ENCODE peak calls at places on chromosomes 5 and 9, in nine cellular contexts. S is GM23338, Y is fibroblast of lung, F is psoas muscle, K is DND-41, W is IMR-90, O is PC-9, G is stomach, L is heart right ventricle. Z is an unnamed sample.
A peak's percentile ranks its signal among the peaks of the same experiment; 100 is the strongest.

GRCh38 chr9:129648092-129648763 is 6.3 kb upstream of the ASB6 start:
- DNase-seq in O (no peak), Y (no peak), K (no peak), W (no peak), G (no peak), S (no peak), F (no peak), L (no peak), Z (no peak)

GRCh38 chr5:84191296-84191695 is 193.4 kb downstream of the EDIL3 start:
- DNase-seq in Y (peak; percentile 67), W (peak; percentile 18), L (no peak), F (no peak), O (no peak), S (no peak), G (no peak), K (no peak), Z (no peak)

GRCh38 chr5:171750316-171750788 is 35.3 kb upstream of the SMIM23 start:
- DNase-seq in S (peak; percentile 65), W (peak; percentile 7), K (peak; percentile 16), L (peak; percentile 44), Y (peak; percentile 34), F (peak; percentile 59), O (peak; percentile 7), G (no peak), Z (peak; percentile 38)

GRCh38 chr5:5126444-5126843 is 13.7 kb upstream of the ADAMTS16 start:
- DNase-seq in O (peak; percentile 71), F (no peak), W (no peak), G (no peak), K (no peak), Y (no peak), L (no peak), S (no peak), Z (peak; percentile 81)

GRCh38 chr5:117504245-117504644 is 929.6 kb upstream of the SEMA6A start:
- DNase-seq in K (no peak), O (no peak), W (peak; percentile 0), G (no peak), F (no peak), L (no peak), Y (no peak), S (no peak), Z (no peak)

GRCh38 chr5:132498152-132498551 is 7.6 kb upstream of the IRF1 start:
- DNase-seq in W (peak; percentile 75), K (no peak), S (no peak), Y (peak; percentile 40), O (no peak), L (no peak), G (peak; percentile 60), F (peak; percentile 57), Z (peak; percentile 53)

GRCh38 chr5:151157426-151158286 is at the start of gene ANXA6:
- DNase-seq in G (peak; percentile 85), K (peak; percentile 78), L (peak; percentile 89), F (peak; percentile 91), S (peak; percentile 92), Y (peak; percentile 80), O (peak; percentile 76), W (peak; percentile 73), Z (peak; percentile 45)

GRCh38 chr9:76680716-76681431 is 83.4 kb upstream of the PCA3 start:
- DNase-seq in O (no peak), G (no peak), F (no peak), K (no peak), Y (no peak), W (no peak), S (no peak), L (no peak), Z (no peak)

GRCh38 chr5:154368041-154368800 is 77.6 kb upstream of the SAP30L start:
- DNase-seq in O (peak; percentile 76), S (peak; percentile 88), W (peak; percentile 95), G (no peak), L (peak; percentile 38), K (no peak), F (no peak), Y (peak; percentile 97), Z (peak; percentile 82)

GRCh38 chr9:32251539-32251938 is 132.9 kb upstream of the ACO1 start:
- DNase-seq in S (peak; percentile 88), F (no peak), W (peak; percentile 20), G (peak; percentile 41), L (peak; percentile 34), O (peak; percentile 20), K (peak; percentile 31), Y (peak; percentile 16), Z (peak; percentile 43)

GRCh38 chr5:1225081-1225480 is at the start of gene SLC6A18:
- DNase-seq in L (no peak), W (no peak), K (no peak), G (no peak), O (no peak), S (no peak), Y (no peak), F (no peak), Z (no peak)

GRCh38 chr9:22078081-22078480 is 69.0 kb upstream of the CDKN2B start:
- DNase-seq in L (no peak), G (no peak), K (no peak), O (no peak), F (no peak), Y (no peak), S (no peak), W (no peak), Z (no peak)

GRCh38 chr5:83645936-83646335 is 74.7 kb downstream of the HAPLN1 start:
- DNase-seq in S (no peak), Y (no peak), L (no peak), O (no peak), K (no peak), W (no peak), F (no peak), G (no peak), Z (no peak)

GRCh38 chr9:127392166-127392565 is 4.8 kb upstream of the SLC2A8 start:
- DNase-seq in G (no peak), L (no peak), S (no peak), K (no peak), W (no peak), O (no peak), F (no peak), Y (no peak), Z (no peak)

GRCh38 chr9:127392976-127393375 is 4.0 kb upstream of the SLC2A8 start:
- DNase-seq in F (no peak), K (no peak), G (no peak), O (no peak), W (no peak), Y (no peak), S (no peak), L (no peak), Z (no peak)

GRCh38 chr9:127395491-127396252 is 1.3 kb upstream of the SLC2A8 start:
- DNase-seq in O (no peak), K (no peak), Y (peak; percentile 2), W (no peak), L (no peak), G (no peak), S (no peak), F (no peak), Z (no peak)

GRCh38 chr9:127396253-127396807 is 639 bp upstream of the SLC2A8 start:
- DNase-seq in O (no peak), G (no peak), K (no peak), Y (no peak), L (no peak), W (no peak), S (no peak), F (no peak), Z (no peak)

GRCh38 chr9:127393680-127394079 is 3.3 kb upstream of the SLC2A8 start:
- DNase-seq in W (peak; percentile 32), S (no peak), G (no peak), Y (peak; percentile 25), F (no peak), L (no peak), O (no peak), K (no peak), Z (no peak)
- H3K27me3 ChIP-seq in W (peaks cover 5% of the 10 kb centered on the region), S (peaks cover 13% of the 10 kb centered on the region), G (no peaks in the 10 kb centered on the region), Y (no peaks in the 10 kb centered on the region), F (no peaks in the 10 kb centered on the region), L (no peaks in the 10 kb centered on the region), O (no peaks in the 10 kb centered on the region), K (peaks cover 52% of the 10 kb centered on the region), Z (no peaks in the 10 kb centered on the region)

GRCh38 chr9:89138463-89139390 is 39.9 kb downstream of the SHC3 start:
- DNase-seq in S (no peak), G (no peak), O (peak; percentile 64), L (no peak), W (peak; percentile 71), F (no peak), K (no peak), Y (peak; percentile 87), Z (peak; percentile 87)
- H3K27ac ChIP-seq in S (no peak overlapping the region), G (no peak overlapping the region), O (peak overlapping the region; percentile 64), L (peak overlapping the region; percentile 26), W (peak overlapping the region; percentile 84), F (no peak overlapping the region), K (no peak overlapping the region), Y (peak overlapping the region; percentile 63), Z (peak overlapping the region; percentile 58)

DNA sequence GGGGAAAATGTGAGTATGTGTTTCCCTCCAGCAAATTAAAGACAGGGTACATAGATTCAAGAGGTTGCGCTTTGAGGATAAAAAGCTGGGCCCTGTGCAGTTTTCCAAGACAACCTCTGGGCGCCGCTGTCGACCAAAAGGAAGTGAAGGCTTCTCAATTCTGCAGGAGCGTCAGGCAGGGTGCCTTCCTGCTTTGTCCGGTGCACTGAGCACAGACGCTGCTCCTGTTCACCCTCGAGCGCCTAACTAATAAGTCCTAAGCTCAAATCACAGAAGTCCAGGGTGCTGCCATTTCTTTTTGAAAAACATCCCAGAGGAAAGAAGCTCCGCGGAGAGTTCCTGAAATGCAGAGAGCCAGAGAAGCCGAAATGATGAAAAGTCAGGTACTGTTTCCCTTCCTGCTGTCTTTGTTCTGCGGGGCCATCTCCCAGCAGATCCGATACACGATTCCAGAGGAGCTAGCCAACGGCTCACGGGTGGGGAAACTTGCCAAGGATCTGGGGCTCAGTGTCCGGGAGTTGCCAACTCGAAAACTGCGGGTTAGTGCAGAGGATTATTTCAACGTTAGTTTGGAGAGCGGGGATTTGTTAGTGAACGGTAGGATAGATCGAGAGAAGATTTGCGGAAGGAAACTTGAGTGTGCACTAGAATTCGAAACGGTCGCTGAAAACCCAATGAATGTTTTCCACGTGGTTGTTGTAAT is at the start of gene PCDHGB1:
- DNase-seq in L (peak; percentile 52), W (peak; percentile 71), F (peak; percentile 41), S (peak; percentile 95), O (peak; percentile 33), Y (peak; percentile 60), G (no peak), K (no peak), Z (no peak)
- TF ChIP-seq CTCF in L (peak; percentile 58), W (peak; percentile 61), F (peak; percentile 47), S (peak; percentile 81), O (peak; percentile 44), Y (peak; percentile 53), G (no peak), K (peak; percentile 17), Z (peak; percentile 46)

GRCh38 chr9:93941493-93941892 is 13.7 kb downstream of the BARX1 start:
- DNase-seq in L (no peak), S (no peak), G (no peak), O (no peak), Y (no peak), K (no peak), F (no peak), W (no peak), Z (no peak)

GRCh38 chr9:93946338-93946712 is 8.8 kb downstream of the BARX1 start:
- DNase-seq in O (no peak), F (no peak), G (no peak), S (no peak), Y (no peak), L (no peak), W (no peak), K (no peak), Z (no peak)

GRCh38 chr9:93945400-93946337 is 9.5 kb downstream of the BARX1 start:
- DNase-seq in G (no peak), W (no peak), O (no peak), L (no peak), F (no peak), S (peak; percentile 55), K (no peak), Y (no peak), Z (no peak)

GRCh38 chr9:93942176-93942575 is 13.0 kb downstream of the BARX1 start:
- DNase-seq in O (no peak), Y (no peak), F (no peak), K (no peak), W (no peak), S (no peak), L (no peak), G (no peak), Z (no peak)

GRCh38 chr9:93944011-93944410 is 11.1 kb downstream of the BARX1 start:
- DNase-seq in W (no peak), F (no peak), K (no peak), Y (no peak), S (peak; percentile 32), O (no peak), L (no peak), G (no peak), Z (no peak)
- H3K27me3 ChIP-seq in W (peaks cover 73% of the 10 kb centered on the region), F (peaks cover 25% of the 10 kb centered on the region), K (peaks cover 10% of the 10 kb centered on the region), Y (peaks cover 40% of the 10 kb centered on the region), S (peaks cover 76% of the 10 kb centered on the region), O (peaks cover 89% of the 10 kb centered on the region), L (peaks cover 98% of the 10 kb centered on the region), G (no peaks in the 10 kb centered on the region), Z (peaks cover 73% of the 10 kb centered on the region)

Z was measured in foreskin keratinocyte.